ENCODE peak calls at places on chromosomes 7 and 10, in five cellular contexts. D is tibial artery, C is WTC11, T is GM13976, N is fibroblast of villous mesenchyme. W is an unnamed sample.

GRCh38 chr10:71918992-71919391 is 45.2 kb upstream of the CHST3 start:
- DNase-seq in T (no peak), N (no peak), D (no peak), C (no peak), W (no peak)

GRCh38 chr10:11298116-11298515 is 280.4 kb downstream of the CELF2 start:
- DNase-seq in N (no peak), C (no peak), T (no peak), D (no peak), W (no peak)

GRCh38 chr7:113812881-113813280 is 105.9 kb downstream of the PPP1R3A start:
- DNase-seq in C (no peak), N (no peak), D (no peak), T (no peak), W (no peak)

GRCh38 chr7:18653381-18654155 is 158.0 kb downstream of the HDAC9 start:
- DNase-seq in T (no peak), C (no peak), D (no peak), N (peak), W (no peak)

GRCh38 chr10:26642896-26643653 is 54.4 kb upstream of the PDSS1 start:
- DNase-seq in T (no peak), C (peak), N (no peak), D (no peak), W (no peak)

GRCh38 chr10:11227103-11227502 is 209.4 kb downstream of the CELF2 start:
- DNase-seq in D (no peak), T (no peak), N (no peak), C (no peak), W (no peak)

GRCh38 chr7:144786522-144786921 is 49.3 kb downstream of the TPK1 start:
- DNase-seq in N (no peak), C (no peak), T (peak), D (no peak), W (no peak)

GRCh38 chr7:37510043-37510634 is 61.5 kb upstream of the ELMO1 start:
- DNase-seq in T (peak), D (no peak), N (no peak), C (no peak), W (no peak)

GRCh38 chr10:17166699-17167098 is 34.8 kb downstream of the TRDMT1 start:
- DNase-seq in C (no peak), D (no peak), N (no peak), T (no peak), W (no peak)

GRCh38 chr10:82497451-82497850 is 622.5 kb downstream of the NRG3 start:
- DNase-seq in N (no peak), T (no peak), D (no peak), C (no peak), W (no peak)

GRCh38 chr10:22427890-22428571 is 82.7 kb downstream of the SPAG6 start:
- DNase-seq in D (no peak), N (peak), T (no peak), C (no peak), W (no peak)

GRCh38 chr7:32047075-32047474 is 23.1 kb downstream of the PDE1C start:
- DNase-seq in D (no peak), N (no peak), C (no peak), T (no peak), W (no peak)

GRCh38 chr10:95793401-95794045 is 37.6 kb downstream of the ENTPD1 start:
- DNase-seq in C (no peak), D (peak), N (no peak), T (no peak), W (no peak)

GRCh38 chr10:33772370-33773331 is 438.2 kb upstream of the NRP1 start:
- DNase-seq in N (no peak), T (no peak), C (no peak), D (peak), W (no peak)

GRCh38 chr10:120641695-120642094 is 184.7 kb downstream of the PLPP4 start:
- DNase-seq in C (no peak), N (no peak), T (no peak), D (no peak), W (no peak)

GRCh38 chr10:60461688-60462087 is 72.0 kb upstream of the ANK3 start:
- DNase-seq in N (no peak), C (no peak), D (no peak), T (no peak), W (no peak)

GRCh38 chr10:50594012-50594411 is 29.7 kb downstream of the SGMS1 start:
- DNase-seq in C (no peak), T (no peak), N (peak), D (no peak), W (no peak)

GRCh38 chr10:24418532-24418931 is 209.6 kb downstream of the KIAA1217 start:
- DNase-seq in D (no peak), C (no peak), T (no peak), N (peak), W (no peak)

GRCh38 chr7:106462365-106462859 is 177.6 kb upstream of the NAMPT start:
- DNase-seq in N (peak), T (peak), D (no peak), C (no peak), W (no peak)

DNA sequence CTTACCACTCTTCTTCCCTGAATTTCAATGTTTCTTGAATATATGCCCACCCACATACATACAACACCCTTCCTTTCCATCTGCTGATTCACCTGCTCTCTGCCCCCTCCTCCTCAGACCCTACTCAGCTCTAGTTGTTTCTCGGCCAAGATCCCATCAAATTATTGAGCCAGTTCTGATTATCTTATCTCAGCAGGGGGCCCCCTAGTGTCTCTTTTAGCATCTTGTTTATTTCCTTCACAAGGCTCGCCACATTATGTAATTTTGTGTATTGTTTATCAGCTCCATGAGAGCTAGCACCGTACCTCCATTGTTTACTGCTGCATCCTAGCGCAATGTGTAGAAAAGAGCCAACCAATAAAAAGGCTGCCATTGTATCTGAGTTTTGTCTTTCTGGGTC is 71.9 kb downstream of the FAM13C start:
- DNase-seq in C (no peak), N (no peak), T (peak), D (no peak), W (no peak)
- TF ChIP-seq CTCF in C (no peak), N (no peak), T (no peak), D (no peak), W (peak)

GRCh38 chr10:131475803-131476202 is 164.3 kb upstream of the TCERG1L start:
- DNase-seq in T (no peak), N (no peak), D (no peak), C (no peak), W (no peak)

GRCh38 chr10:131478398-131478989 is 167.0 kb upstream of the TCERG1L start:
- DNase-seq in C (no peak), N (no peak), T (no peak), D (no peak), W (no peak)

GRCh38 chr10:131475043-131475442 is 163.5 kb upstream of the TCERG1L start:
- DNase-seq in C (no peak), N (no peak), D (no peak), T (no peak), W (no peak)

GRCh38 chr10:131474426-131474825 is 162.9 kb upstream of the TCERG1L start:
- DNase-seq in N (no peak), C (no peak), D (no peak), T (no peak), W (no peak)

GRCh38 chr10:131477457-131478205 is 166.1 kb upstream of the TCERG1L start:
- DNase-seq in T (no peak), D (no peak), N (no peak), C (no peak), W (no peak)
- TF ChIP-seq CTCF in T (no peak), D (no peak), N (no peak), C (no peak), W (no peak)

GRCh38 chr7:142375710-142376313 is 118.0 kb upstream of the PRSS58 start:
- DNase-seq in D (no peak), C (peak), N (no peak), T (no peak), W (no peak)
- TF ChIP-seq CTCF in D (no peak), C (no peak), N (peak), T (no peak), W (no peak)

GRCh38 chr7:82114237-82114636 is 329.3 kb downstream of the CACNA2D1 start:
- DNase-seq in C (no peak), T (no peak), D (no peak), N (no peak), W (no peak)
- TF ChIP-seq CTCF in C (no peak), T (no peak), D (no peak), N (no peak), W (no peak)

GRCh38 chr7:93231264-93231663 is 902 bp upstream of the VPS50 start:
- DNase-seq in D (no peak), N (no peak), T (no peak), C (no peak), W (no peak)

GRCh38 chr7:93228302-93228701 is 2.0 kb upstream of the HEPACAM2 start:
- DNase-seq in T (peak), C (no peak), D (no peak), N (peak), W (no peak)

GRCh38 chr7:93226310-93226709 is at the start of gene HEPACAM2:
- DNase-seq in N (no peak), T (no peak), D (no peak), C (no peak), W (no peak)

GRCh38 chr7:93232673-93233018 is 480 bp downstream of the VPS50 start:
- DNase-seq in C (no peak), T (no peak), D (no peak), N (no peak), W (no peak)

GRCh38 chr7:93231799-93232672 is at the start of gene VPS50:
- DNase-seq in D (peak), C (peak), N (peak), T (peak), W (peak)
- TF ChIP-seq CTCF in D (peak), C (no peak), N (no peak), T (peak), W (no peak)